ENCODE peak calls at places on chromosomes 7 and 10, in eight cellular contexts. W is tibial artery; L is CD4-positive, alpha-beta T cell; B is Peyer's patch; H is A549; J is fibroblast of lung; P is body of pancreas; V is RWPE1. A is an unnamed sample.

GRCh38 chr7:101681170-101682007 is 52.3 kb upstream of the MYL10 start:
- DNase-seq in W (peak), L (no peak), B (no peak), H (peak), J (peak), P (peak), V (peak), A (no peak)

GRCh38 chr10:117537436-117537903 is 5.1 kb upstream of the EMX2 start:
- DNase-seq in W (no peak), L (no peak), B (no peak), H (peak), J (peak), P (no peak), V (peak), A (peak)

GRCh38 chr10:2926918-2927660 is 140.3 kb upstream of the PFKP start:
- DNase-seq in W (no peak), L (no peak), B (no peak), H (no peak), J (no peak), P (no peak), V (no peak), A (no peak)

GRCh38 chr7:21767300-21767900 is 178.3 kb downstream of the CDCA7L start:
- DNase-seq in W (no peak), L (no peak), B (no peak), H (peak), J (peak), P (peak), V (peak), A (peak)

GRCh38 chr10:12750526-12751201 is 250.8 kb downstream of the CCDC3 start:
- DNase-seq in W (no peak), L (no peak), B (no peak), H (no peak), J (peak), P (no peak), V (no peak), A (no peak)

GRCh38 chr10:78979938-78980337 is 88.8 kb upstream of the ZMIZ1 start:
- DNase-seq in W (no peak), L (no peak), B (no peak), H (no peak), J (no peak), P (no peak), V (no peak), A (no peak)

GRCh38 chr10:112959207-112959838 is 9.3 kb downstream of the TCF7L2 start:
- DNase-seq in W (no peak), L (no peak), B (no peak), H (peak), J (no peak), P (no peak), V (peak), A (no peak)

GRCh38 chr10:62638062-62638477 is 166.4 kb upstream of the ADO start:
- DNase-seq in W (peak), L (no peak), B (peak), H (no peak), J (peak), P (no peak), V (no peak), A (no peak)

GRCh38 chr7:8168336-8168735 is 93.6 kb downstream of the ICA1 start:
- DNase-seq in W (no peak), L (no peak), B (no peak), H (no peak), J (no peak), P (no peak), V (no peak), A (no peak)

GRCh38 chr7:23183279-23184012 is 1.6 kb downstream of the NUP42 start:
- DNase-seq in W (no peak), L (no peak), B (no peak), H (no peak), J (no peak), P (no peak), V (no peak), A (no peak)

GRCh38 chr7:124171068-124171467 is 138.2 kb upstream of the TMEM229A start:
- DNase-seq in W (no peak), L (no peak), B (no peak), H (peak), J (peak), P (no peak), V (peak), A (no peak)
- TF ChIP-seq CTCF in W (no peak), L (no peak), B (no peak), H (no peak), J (peak), P (no peak), V (peak), A (peak)

GRCh38 chr10:33109788-33110469 is 151.9 kb upstream of the ITGB1 start:
- DNase-seq in W (no peak), L (no peak), B (no peak), H (no peak), J (no peak), P (no peak), V (no peak), A (no peak)
- TF ChIP-seq CTCF in W (no peak), L (no peak), B (no peak), H (no peak), J (no peak), P (no peak), V (no peak), A (no peak)

DNA sequence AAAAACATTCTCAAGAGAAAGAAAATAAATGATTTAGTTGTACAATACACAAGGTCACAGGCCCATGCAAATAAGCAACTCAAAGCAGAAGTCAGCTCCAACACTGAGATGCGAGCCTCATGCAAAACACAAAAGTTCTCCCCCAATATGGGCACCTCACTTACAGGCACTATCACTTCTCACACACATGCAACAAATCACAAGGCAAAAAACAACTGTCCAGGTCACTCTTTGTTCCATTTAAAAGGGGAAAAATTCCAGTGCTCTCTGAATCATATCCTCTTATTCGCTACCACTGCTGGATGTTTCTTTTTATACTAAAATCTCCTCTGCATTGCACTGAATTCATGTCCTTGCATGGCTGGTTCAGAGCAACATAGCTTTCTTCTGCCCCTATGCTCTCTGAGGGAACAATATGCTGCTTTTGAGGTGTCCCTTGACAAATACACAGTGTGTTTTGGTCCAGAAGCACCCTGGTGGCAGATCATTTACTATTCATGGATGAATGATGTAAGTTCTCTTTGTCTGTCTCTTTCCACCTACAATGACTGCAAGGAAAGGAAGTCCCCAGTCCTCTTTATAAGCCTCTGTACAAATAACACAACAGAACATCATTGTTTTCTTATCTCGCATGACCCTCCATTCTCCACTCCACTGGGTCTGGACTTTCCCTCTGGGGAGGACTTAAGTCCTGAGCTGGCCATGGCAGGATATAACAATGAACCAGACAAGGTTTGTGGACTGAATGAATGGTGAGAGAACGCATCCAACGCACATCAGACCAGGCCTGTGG is 85.4 kb upstream of the GSDME start:
- DNase-seq in W (no peak), L (no peak), B (peak), H (no peak), J (no peak), P (no peak), V (no peak), A (no peak)
- TF ChIP-seq CTCF in W (no peak), L (no peak), B (no peak), H (no peak), J (no peak), P (no peak), V (no peak), A (no peak)

GRCh38 chr10:15069230-15069629 is 19.3 kb downstream of the ACBD7 start:
- DNase-seq in W (no peak), L (no peak), B (no peak), H (peak), J (no peak), P (no peak), V (no peak), A (no peak)
- TF ChIP-seq CTCF in W (no peak), L (no peak), B (no peak), H (no peak), J (no peak), P (no peak), V (no peak), A (no peak)

DNA sequence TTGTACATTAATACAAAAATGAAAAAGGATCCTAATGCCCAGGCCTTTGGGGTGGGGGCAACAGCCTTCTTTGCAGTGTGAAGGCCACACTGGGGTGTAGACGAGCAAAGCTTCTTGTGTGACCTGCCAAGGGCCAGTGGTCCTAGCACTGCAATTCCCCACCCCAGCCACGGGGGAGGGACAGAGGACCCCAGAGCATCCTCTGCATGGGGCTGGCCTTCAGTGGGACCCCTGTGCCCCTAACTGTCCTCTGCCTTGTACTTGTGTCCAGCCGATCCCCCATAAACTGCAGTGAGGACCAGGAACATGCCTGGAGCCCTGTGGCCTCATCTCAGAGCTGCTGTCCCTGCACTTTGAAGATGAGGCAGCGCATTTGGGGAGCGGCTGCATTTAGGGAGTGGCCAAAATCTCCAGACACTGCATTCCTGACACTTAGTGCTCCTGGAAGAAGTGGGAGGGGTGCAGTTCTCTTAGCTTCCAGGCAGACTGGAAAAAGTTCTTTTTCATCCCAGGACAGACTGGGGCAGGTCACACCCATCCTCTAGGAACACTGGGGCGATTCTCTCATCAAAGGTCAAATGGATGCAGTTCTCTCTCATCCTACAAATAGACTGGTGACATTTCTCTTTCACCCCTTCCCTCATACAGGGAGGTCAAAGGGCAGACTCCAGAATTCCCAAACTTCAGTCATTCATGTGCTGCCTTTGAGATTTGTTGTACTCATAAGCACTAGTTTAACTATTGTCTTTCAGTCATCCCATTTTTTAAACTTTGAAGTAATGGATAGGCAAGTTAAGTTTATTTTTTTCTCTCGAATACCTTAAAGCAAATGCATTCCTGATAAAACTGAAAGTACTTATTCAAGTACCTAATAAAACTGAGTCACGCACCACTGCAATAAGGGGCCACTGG is 922 bp upstream of the MYO1G start:
- DNase-seq in W (no peak), L (no peak), B (peak), H (peak), J (peak), P (no peak), V (peak), A (no peak)
- TF ChIP-seq CTCF in W (no peak), L (no peak), B (no peak), H (no peak), J (no peak), P (no peak), V (no peak), A (no peak)

DNA sequence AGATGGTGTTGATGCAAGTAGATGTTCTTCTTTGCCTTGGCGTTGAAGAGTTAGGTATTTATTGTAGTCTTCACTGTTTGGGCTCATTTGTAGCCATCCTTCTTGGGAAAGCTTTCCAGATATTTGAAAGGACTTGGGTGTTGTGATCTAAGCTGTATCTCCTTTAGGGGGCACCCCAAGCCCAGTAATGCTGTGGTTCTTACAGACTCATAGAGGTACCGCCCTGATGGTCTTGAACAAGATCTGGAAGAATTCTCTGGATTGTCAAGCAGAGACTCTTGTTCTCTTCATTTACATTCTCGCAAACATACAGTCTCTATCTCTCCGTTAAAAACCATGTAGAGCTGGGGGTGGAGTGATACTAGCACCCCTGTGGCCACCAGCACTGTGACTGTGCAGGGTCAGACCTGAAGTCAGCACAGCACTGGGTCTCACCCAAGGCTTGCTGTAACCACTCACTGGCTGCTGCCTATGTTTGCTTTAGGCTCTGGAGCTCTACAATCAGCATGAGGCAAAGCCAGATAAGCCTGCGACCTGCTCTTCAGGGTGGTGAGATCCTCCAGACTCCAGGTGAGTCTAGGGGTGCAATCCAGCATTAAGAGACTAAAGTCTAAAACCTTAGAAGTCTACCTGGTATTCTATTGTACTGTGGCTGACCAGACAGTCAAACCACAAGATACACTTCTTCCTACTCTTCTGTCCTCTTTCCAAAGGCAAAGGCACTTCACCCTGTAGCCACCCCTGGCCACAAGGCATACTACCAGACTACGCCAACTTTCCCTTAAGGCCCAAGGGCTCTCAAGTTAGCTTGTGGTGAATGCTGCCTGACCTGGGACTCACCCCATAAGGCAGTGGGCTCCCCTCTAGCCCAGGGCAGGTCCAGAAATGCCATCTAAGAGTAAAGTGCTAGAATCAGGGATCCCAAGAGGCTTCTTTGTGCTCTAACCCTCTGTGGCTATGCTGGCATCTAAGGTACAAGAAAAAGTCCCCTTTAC is 209.7 kb upstream of the TMEM196 start:
- DNase-seq in W (peak), L (no peak), B (peak), H (peak), J (peak), P (peak), V (no peak), A (peak)
- TF ChIP-seq CTCF in W (peak), L (no peak), B (peak), H (peak), J (peak), P (peak), V (no peak), A (peak)

GRCh38 chr10:80161321-80162084 is 29.0 kb downstream of the PLAC9 start:
- DNase-seq in W (no peak), L (no peak), B (no peak), H (peak), J (no peak), P (no peak), V (no peak), A (no peak)
- TF ChIP-seq CTCF in W (no peak), L (no peak), B (no peak), H (no peak), J (peak), P (no peak), V (no peak), A (peak)

GRCh38 chr10:132961420-132961803 is 19.0 kb upstream of the CFAP46 start:
- DNase-seq in W (no peak), L (no peak), B (no peak), H (no peak), J (no peak), P (no peak), V (no peak), A (no peak)

GRCh38 chr10:132963430-132963960 is 21.1 kb upstream of the CFAP46 start:
- DNase-seq in W (no peak), L (no peak), B (no peak), H (no peak), J (no peak), P (no peak), V (no peak), A (no peak)

GRCh38 chr10:132960651-132961419 is 18.5 kb upstream of the CFAP46 start:
- DNase-seq in W (peak), L (no peak), B (no peak), H (no peak), J (no peak), P (no peak), V (no peak), A (no peak)

GRCh38 chr10:132962623-132963429 is 20.5 kb upstream of the CFAP46 start:
- DNase-seq in W (no peak), L (no peak), B (no peak), H (no peak), J (peak), P (no peak), V (no peak), A (no peak)

DNA sequence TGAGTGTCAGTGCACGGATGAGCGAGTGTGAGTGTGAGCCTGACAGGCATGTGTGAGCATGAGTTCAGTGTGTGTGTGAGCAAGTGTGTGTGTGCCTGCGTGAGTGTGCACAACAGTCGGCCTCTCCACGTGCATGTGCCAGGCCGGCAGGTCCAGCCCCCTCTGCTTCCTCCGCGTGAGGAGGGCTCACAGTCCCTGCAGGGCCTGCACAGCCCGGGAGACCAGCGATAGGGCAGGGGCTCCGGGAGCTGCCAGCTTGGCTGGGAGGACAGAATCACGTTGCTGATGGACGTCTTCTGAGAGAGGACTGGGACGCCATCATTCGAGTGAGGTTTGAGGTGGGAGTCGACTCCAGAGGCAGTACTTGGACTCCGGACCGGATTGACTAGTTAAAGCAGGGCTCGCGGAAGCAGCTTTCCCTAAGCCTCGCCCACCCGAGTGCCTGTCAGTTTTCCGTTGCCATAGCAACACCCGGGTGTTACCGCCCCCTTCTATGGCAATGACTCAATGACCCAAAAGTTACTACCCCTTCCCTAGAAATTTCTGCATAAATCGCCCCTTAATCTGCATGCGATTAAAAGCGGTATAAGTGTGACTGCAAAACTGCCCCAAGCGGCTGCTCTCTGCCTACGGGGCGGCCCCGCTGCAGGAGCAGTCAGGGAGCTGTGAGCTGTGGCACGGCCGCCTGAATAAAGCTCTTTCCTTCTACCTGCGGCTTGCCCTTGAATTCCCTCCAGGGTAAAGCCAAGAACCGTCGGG is 19.7 kb upstream of the CFAP46 start:
- DNase-seq in W (peak), L (peak), B (peak), H (peak), J (peak), P (peak), V (peak), A (peak)
- TF ChIP-seq CTCF in W (no peak), L (no peak), B (no peak), H (no peak), J (peak), P (no peak), V (no peak), A (no peak)